ENCODE peak calls at places on chromosomes 3 and 15, in nine cellular contexts. S is DMS 273 treated with DMSO at 0.1 percent for 48 hours, W is HS-27A, V is EL, I is T-cell, E is cardiac fibroblast, Q is adrenal gland, A is nephron progenitor cell, O is RWPE1. G is an unnamed sample.

GRCh38 chr15:81303241-81304225 is 20.4 kb downstream of the STARD5 start:
- DNase-seq in S (no peak), W (no peak), V (no peak), I (peak), E (peak), Q (no peak), A (no peak), O (no peak), G (peak)

GRCh38 chr3:114213669-114214541 is 23.5 kb downstream of the ZNF80 start:
- DNase-seq in S (no peak), W (peak), V (peak), I (peak), E (peak), Q (peak), A (peak), O (peak), G (peak)

GRCh38 chr3:195100903-195101591 is 169.9 kb downstream of the XXYLT1 start:
- DNase-seq in S (no peak), W (no peak), V (peak), I (no peak), E (peak), Q (peak), A (no peak), O (no peak), G (peak)

GRCh38 chr3:138043266-138044029 is 33.5 kb downstream of the CLDN18 start:
- DNase-seq in S (no peak), W (peak), V (peak), I (no peak), E (peak), Q (no peak), A (no peak), O (peak), G (peak)

GRCh38 chr15:101466188-101466587 is 23.3 kb downstream of the PCSK6 start:
- DNase-seq in S (no peak), W (no peak), V (no peak), I (no peak), E (no peak), Q (no peak), A (no peak), O (no peak), G (no peak)

GRCh38 chr3:110015231-110015963 is 678.1 kb upstream of the DPPA4 start:
- DNase-seq in S (no peak), W (no peak), V (no peak), I (no peak), E (no peak), Q (no peak), A (no peak), O (no peak), G (no peak)

GRCh38 chr3:56799251-56799882 is 2.4 kb downstream of the ARHGEF3 start:
- DNase-seq in S (peak), W (no peak), V (peak), I (no peak), E (peak), Q (no peak), A (no peak), O (peak), G (peak)

GRCh38 chr3:174784206-174784934 is 74.8 kb upstream of the NAALADL2 start:
- DNase-seq in S (no peak), W (no peak), V (peak), I (no peak), E (peak), Q (no peak), A (no peak), O (no peak), G (no peak)

GRCh38 chr3:115651089-115651488 is 27.8 kb downstream of the GAP43 start:
- DNase-seq in S (no peak), W (no peak), V (no peak), I (no peak), E (no peak), Q (no peak), A (no peak), O (no peak), G (no peak)

GRCh38 chr3:190092250-190092649 is 28.4 kb downstream of the P3H2 start:
- DNase-seq in S (no peak), W (no peak), V (peak), I (no peak), E (peak), Q (no peak), A (no peak), O (peak), G (peak)

GRCh38 chr15:39908186-39908585 is 11.9 kb downstream of the GPR176 start:
- DNase-seq in S (no peak), W (no peak), V (peak), I (no peak), E (peak), Q (no peak), A (no peak), O (peak), G (peak)

GRCh38 chr3:113454057-113454456 is 12.8 kb upstream of the CFAP44 start:
- DNase-seq in S (peak), W (no peak), V (no peak), I (no peak), E (no peak), Q (no peak), A (no peak), O (no peak), G (no peak)

GRCh38 chr3:188754286-188754685 is 417.5 kb upstream of the TPRG1 start:
- DNase-seq in S (no peak), W (no peak), V (no peak), I (no peak), E (no peak), Q (no peak), A (no peak), O (no peak), G (no peak)

GRCh38 chr3:115851571-115851970 is 228.3 kb downstream of the GAP43 start:
- DNase-seq in S (no peak), W (no peak), V (no peak), I (no peak), E (no peak), Q (no peak), A (no peak), O (no peak), G (no peak)

GRCh38 chr15:32909431-32909830 is 191.6 kb downstream of the GREM1 start:
- DNase-seq in S (no peak), W (peak), V (peak), I (no peak), E (peak), Q (no peak), A (no peak), O (no peak), G (no peak)

GRCh38 chr3:30908466-30909037 is 14.1 kb upstream of the GADL1 start:
- DNase-seq in S (no peak), W (no peak), V (no peak), I (no peak), E (no peak), Q (no peak), A (no peak), O (no peak), G (no peak)

GRCh38 chr3:130702985-130703384 is 43.6 kb downstream of the PIK3R4 start:
- DNase-seq in S (no peak), W (no peak), V (no peak), I (no peak), E (no peak), Q (no peak), A (no peak), O (no peak), G (no peak)

GRCh38 chr15:56969265-56969895 is 50.9 kb downstream of the TCF12 start:
- DNase-seq in S (no peak), W (no peak), V (no peak), I (no peak), E (no peak), Q (no peak), A (no peak), O (peak), G (no peak)

GRCh38 chr15:92733934-92734521 is 78.5 kb upstream of the FAM174B start:
- DNase-seq in S (peak), W (no peak), V (peak), I (no peak), E (peak), Q (peak), A (peak), O (no peak), G (peak)

GRCh38 chr3:14410501-14411165 is 8.2 kb downstream of the SLC6A6 start:
- DNase-seq in S (no peak), W (no peak), V (peak), I (no peak), E (peak), Q (peak), A (no peak), O (no peak), G (peak)

GRCh38 chr3:57691411-57692133 is 1.3 kb downstream of the DENND6A start:
- DNase-seq in S (no peak), W (no peak), V (no peak), I (no peak), E (peak), Q (no peak), A (no peak), O (no peak), G (peak)

GRCh38 chr15:47900731-47901130 is 183.4 kb downstream of the SEMA6D start:
- DNase-seq in S (no peak), W (no peak), V (no peak), I (no peak), E (no peak), Q (no peak), A (no peak), O (no peak), G (no peak)

GRCh38 chr3:163561151-163561550 is 1517.1 kb downstream of the SI start:
- DNase-seq in S (no peak), W (no peak), V (no peak), I (no peak), E (no peak), Q (no peak), A (no peak), O (no peak), G (no peak)

GRCh38 chr3:194365526-194365925 is 4.0 kb downstream of the LRRC15 start:
- DNase-seq in S (no peak), W (no peak), V (no peak), I (no peak), E (no peak), Q (no peak), A (no peak), O (no peak), G (no peak)

GRCh38 chr3:46668591-46668990 is 24.9 kb downstream of the ALS2CL start:
- DNase-seq in S (no peak), W (no peak), V (no peak), I (no peak), E (no peak), Q (peak), A (no peak), O (no peak), G (no peak)

GRCh38 chr3:8938021-8938420 is 25.3 kb downstream of the RAD18 start:
- DNase-seq in S (no peak), W (peak), V (peak), I (no peak), E (peak), Q (no peak), A (no peak), O (no peak), G (peak)

G was measured in amniotic epithelial cell.